ENCODE peak calls at places on chromosomes 5 and 9, in eight cellular contexts. I is stomach, Q is H1, A is A549, R is tibial nerve, L is SK-N-SH, S is suprapubic skin, W is HepG2. T is an unnamed sample. For H3K4me1, the result is how much of the 10 kb centered on the place peaks cover.

GRCh38 chr5:124825250-124825982 is 79.0 kb upstream of the ZNF608 start:
- DNase-seq in I (no peak), Q (no peak), A (no peak), R (no peak), L (no peak), S (no peak), W (no peak), T (no peak)

GRCh38 chr9:21383627-21384026 is 1.6 kb downstream of the IFNA2 start:
- DNase-seq in I (no peak), Q (no peak), A (no peak), R (no peak), L (no peak), S (no peak), W (no peak), T (no peak)

GRCh38 chr5:95912029-95912428 is 49.6 kb downstream of the ELL2 start:
- DNase-seq in I (no peak), Q (no peak), A (no peak), R (no peak), L (no peak), S (no peak), W (no peak), T (no peak)

GRCh38 chr5:61289669-61290363 is 42.2 kb upstream of the ZSWIM6 start:
- DNase-seq in I (no peak), Q (no peak), A (no peak), R (no peak), L (no peak), S (no peak), W (no peak), T (no peak)

GRCh38 chr9:115591584-115591984 is 473.6 kb upstream of the TNC start:
- DNase-seq in I (peak), Q (peak), A (peak), R (peak), L (peak), S (peak), W (peak), T (peak)

GRCh38 chr9:7094052-7094451 is 336.3 kb downstream of the KDM4C start:
- DNase-seq in I (no peak), Q (no peak), A (no peak), R (no peak), L (peak), S (no peak), W (peak), T (no peak)

GRCh38 chr5:94690778-94691177 is 72.3 kb downstream of the SLF1 start:
- DNase-seq in I (no peak), Q (no peak), A (no peak), R (no peak), L (no peak), S (no peak), W (no peak), T (no peak)

GRCh38 chr5:179301376-179301775 is 43.9 kb downstream of the ADAMTS2 start:
- DNase-seq in I (no peak), Q (no peak), A (no peak), R (no peak), L (no peak), S (peak), W (no peak), T (no peak)

GRCh38 chr5:75051217-75051751 is 1.1 kb downstream of the GCNT4 start:
- DNase-seq in I (peak), Q (no peak), A (no peak), R (no peak), L (no peak), S (no peak), W (no peak), T (no peak)

GRCh38 chr5:90477073-90477472 is 2.4 kb downstream of the POLR3G start:
- DNase-seq in I (no peak), Q (peak), A (no peak), R (no peak), L (no peak), S (no peak), W (no peak), T (no peak)

GRCh38 chr5:74567351-74567870 is 73.1 kb downstream of the ENC1 start:
- DNase-seq in I (no peak), Q (no peak), A (no peak), R (no peak), L (no peak), S (no peak), W (no peak), T (no peak)

GRCh38 chr9:80320480-80320879 is 748.7 kb downstream of the TLE4 start:
- DNase-seq in I (no peak), Q (no peak), A (no peak), R (no peak), L (no peak), S (no peak), W (no peak), T (no peak)

GRCh38 chr9:5440426-5440825 is 2.7 kb upstream of the PLGRKT start:
- DNase-seq in I (no peak), Q (no peak), A (no peak), R (no peak), L (no peak), S (no peak), W (no peak), T (no peak)

GRCh38 chr9:124221685-124222084 is 36.1 kb upstream of the NEK6 start:
- DNase-seq in I (no peak), Q (no peak), A (no peak), R (no peak), L (no peak), S (peak), W (no peak), T (no peak)

GRCh38 chr9:16180546-16180945 is 627.7 kb downstream of the CCDC171 start:
- DNase-seq in I (no peak), Q (no peak), A (no peak), R (no peak), L (no peak), S (no peak), W (no peak), T (no peak)

GRCh38 chr5:178483620-178484019 is 106.6 kb downstream of the COL23A1 start:
- DNase-seq in I (peak), Q (no peak), A (no peak), R (no peak), L (no peak), S (peak), W (no peak), T (no peak)

GRCh38 chr9:88828492-88828974 is 162.7 kb upstream of the S1PR3 start:
- DNase-seq in I (no peak), Q (no peak), A (no peak), R (no peak), L (peak), S (no peak), W (no peak), T (no peak)

GRCh38 chr5:142982821-142983200 is 212.6 kb downstream of the ARHGAP26 start:
- DNase-seq in I (no peak), Q (no peak), A (no peak), R (no peak), L (no peak), S (no peak), W (no peak), T (no peak)

GRCh38 chr9:89178162-89179120 is at the start of gene SHC3:
- DNase-seq in I (no peak), Q (no peak), A (no peak), R (no peak), L (peak), S (no peak), W (no peak), T (no peak)

GRCh38 chr5:35672995-35673394 is 55.3 kb downstream of the SPEF2 start:
- DNase-seq in I (no peak), Q (no peak), A (no peak), R (no peak), L (no peak), S (no peak), W (no peak), T (no peak)

GRCh38 chr5:10565785-10566506 is 2.1 kb downstream of the ANKRD33B start:
- DNase-seq in I (no peak), Q (no peak), A (no peak), R (no peak), L (no peak), S (no peak), W (no peak), T (no peak)

GRCh38 chr5:142792012-142792864 is 22.1 kb downstream of the ARHGAP26 start:
- DNase-seq in I (no peak), Q (no peak), A (no peak), R (no peak), L (no peak), S (no peak), W (no peak), T (no peak)

GRCh38 chr9:136619742-136620440 is 42.8 kb upstream of the EGFL7 start:
- DNase-seq in I (peak), Q (no peak), A (no peak), R (peak), L (no peak), S (no peak), W (peak), T (no peak)

GRCh38 chr5:178564386-178564785 is 25.8 kb downstream of the COL23A1 start:
- DNase-seq in I (no peak), Q (no peak), A (no peak), R (no peak), L (no peak), S (no peak), W (no peak), T (no peak)

GRCh38 chr5:16542275-16542674 is 74.5 kb downstream of the RETREG1 start:
- DNase-seq in I (no peak), Q (no peak), A (no peak), R (no peak), L (no peak), S (no peak), W (no peak), T (no peak)

DNA sequence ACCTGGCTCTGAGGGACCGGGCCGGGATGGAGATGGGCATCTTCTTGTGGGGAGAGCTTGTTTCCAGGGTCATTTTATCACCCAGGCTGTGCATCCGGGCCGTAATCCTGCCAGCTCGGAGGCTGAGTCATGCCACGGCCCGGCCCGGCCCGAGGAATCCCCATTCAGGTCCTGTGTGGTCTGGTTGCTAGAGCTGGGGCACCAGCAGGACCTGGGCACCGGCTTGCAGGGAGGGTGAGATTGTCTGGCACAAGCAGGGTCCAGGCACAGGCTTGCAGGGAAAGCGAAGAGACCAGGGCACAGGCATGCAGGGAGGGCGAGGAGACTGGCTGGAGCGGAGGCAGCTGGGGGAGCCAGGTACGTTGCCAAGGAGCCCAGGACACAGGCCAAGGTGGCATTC is 106.8 kb downstream of the RXRA start:
- DNase-seq in I (peak), Q (no peak), A (no peak), R (no peak), L (no peak), S (no peak), W (no peak), T (peak)
- H3K4me1 ChIP-seq in I (half or more), Q (under half), A (under half), R (under half), L (under half), S (half or more), W (under half), T (under half)

GRCh38 chr9:13358128-13358527 is 78.6 kb upstream of the MPDZ start:
- DNase-seq in I (no peak), Q (no peak), A (no peak), R (no peak), L (no peak), S (no peak), W (no peak), T (no peak)
- TF ChIP-seq EP300 in I (no peak), Q (no peak), A (no peak), R (no peak), L (peak), S (no peak), W (no peak), T (no peak)

DNA sequence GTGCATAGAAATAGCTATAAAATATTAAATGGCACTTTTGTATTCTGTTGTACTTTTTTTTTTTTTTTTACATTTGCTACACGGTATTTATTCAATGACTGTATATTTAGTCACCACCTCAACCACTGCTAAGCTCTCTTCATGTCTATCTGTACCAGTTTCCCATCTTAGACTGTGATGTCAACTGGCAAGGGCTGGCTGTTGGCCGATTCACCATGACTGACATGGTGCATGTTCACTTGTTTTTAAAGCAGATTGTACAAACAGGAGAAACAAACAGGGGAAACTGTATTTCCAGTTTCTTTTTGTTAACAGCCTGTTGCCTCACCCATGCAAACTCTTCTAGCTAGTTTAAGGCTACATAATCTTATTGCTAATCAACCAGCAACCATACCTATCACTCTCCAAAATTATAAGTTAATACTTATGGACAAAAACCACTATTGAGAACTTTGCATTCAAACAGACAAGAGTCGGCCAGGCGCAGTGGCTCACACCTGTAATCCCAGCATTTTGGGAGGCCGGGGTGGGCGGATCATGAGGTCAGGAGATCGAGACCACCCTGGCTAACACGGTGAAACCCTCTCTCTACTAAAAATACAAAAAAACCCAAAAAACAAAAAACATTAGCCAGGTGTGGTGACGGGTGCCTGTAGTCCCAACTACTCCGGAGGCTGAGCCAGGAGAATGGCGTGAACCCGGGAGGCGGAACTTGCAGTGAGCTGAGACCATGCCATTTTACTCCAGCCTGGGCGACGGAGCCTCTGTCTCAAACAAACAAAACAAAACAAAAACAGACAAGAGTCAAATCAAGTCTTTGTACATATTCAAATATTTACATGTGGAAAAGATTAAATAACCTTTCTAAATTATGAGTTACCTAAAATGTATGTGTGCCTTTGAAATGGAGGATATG is 13.2 kb downstream of the ZFAND5 start:
- DNase-seq in I (no peak), Q (no peak), A (no peak), R (no peak), L (no peak), S (no peak), W (no peak), T (no peak)
- H3K4me1 ChIP-seq in I (half or more), Q (under half), A (half or more), R (under half), L (under half), S (under half), W (under half), T (under half)

DNA sequence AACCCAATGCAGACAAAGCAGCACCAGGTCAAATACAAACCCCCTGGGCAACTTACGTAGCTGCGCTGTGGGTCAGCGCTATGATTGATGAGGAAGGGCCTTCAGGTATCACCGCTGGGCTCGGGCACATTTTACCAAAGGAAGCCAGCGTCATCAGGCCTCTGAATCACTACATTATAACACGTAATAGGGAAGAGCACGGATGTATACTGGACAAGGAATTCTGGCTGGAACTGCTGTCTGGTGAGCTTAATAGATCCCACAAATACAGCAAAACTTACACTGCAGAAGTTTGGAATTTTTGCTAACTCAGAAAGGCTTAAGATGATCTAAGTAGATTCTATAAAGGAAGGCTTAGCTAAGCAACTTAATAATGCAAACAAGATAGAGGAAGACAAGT is 360.0 kb upstream of the PANK3 start:
- DNase-seq in I (no peak), Q (no peak), A (no peak), R (no peak), L (no peak), S (no peak), W (no peak), T (no peak)
- TF ChIP-seq EP300 in I (no peak), Q (no peak), A (no peak), R (no peak), L (no peak), S (no peak), W (no peak), T (no peak)

DNA sequence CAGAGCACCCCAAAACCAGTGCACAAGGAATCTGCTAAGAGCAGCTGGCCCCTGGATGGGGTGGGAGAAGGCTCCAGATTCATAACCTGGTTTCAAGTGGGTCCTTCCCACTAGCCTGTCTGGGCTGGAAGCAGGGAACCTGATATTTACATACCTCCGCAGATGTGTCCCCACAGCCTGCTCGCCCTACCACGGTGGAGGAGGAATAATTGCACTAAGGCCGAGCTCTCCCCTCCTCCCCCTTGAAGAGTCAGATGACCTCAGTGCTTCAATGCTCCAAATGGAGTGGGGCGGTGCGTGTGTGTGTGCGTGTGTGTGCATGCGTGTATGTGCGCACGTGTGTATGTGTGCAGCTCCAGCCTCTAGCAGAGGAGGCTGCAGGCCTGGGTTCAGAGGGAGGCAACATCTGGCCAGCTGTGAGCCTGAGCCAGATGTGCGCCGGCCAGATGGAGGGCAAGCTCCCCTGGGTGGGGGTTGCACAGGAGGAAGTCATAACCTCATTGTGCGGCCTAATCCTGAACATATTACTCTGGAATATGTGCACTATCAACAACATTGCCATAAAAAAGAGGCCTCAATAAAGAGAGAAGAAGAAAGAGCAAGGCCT is 90.5 kb downstream of the NRG2 start:
- DNase-seq in I (no peak), Q (no peak), A (no peak), R (no peak), L (no peak), S (no peak), W (no peak), T (no peak)
- H3K4me1 ChIP-seq in I (under half), Q (under half), A (under half), R (under half), L (under half), S (under half), W (under half), T (under half)

DNA sequence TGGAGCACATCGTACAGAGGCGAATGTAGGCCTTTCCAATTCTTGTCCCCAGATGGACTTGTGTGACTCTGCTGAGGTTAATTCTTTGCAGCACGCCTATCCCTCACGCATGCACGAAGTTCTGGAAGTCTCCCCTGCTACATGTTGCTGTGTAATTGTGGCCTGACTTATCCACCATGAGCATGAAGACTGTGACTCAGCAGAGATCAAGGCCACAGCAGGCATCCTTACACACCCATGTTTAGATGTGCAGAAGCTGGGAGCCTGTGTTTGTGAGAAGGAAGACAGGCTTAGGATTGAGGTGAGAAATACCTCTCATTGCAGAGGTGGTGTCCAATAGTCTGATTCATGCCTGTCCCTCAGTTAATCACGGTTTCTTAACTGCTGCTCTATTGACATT is 135.6 kb downstream of the ICE1 start:
- DNase-seq in I (no peak), Q (no peak), A (no peak), R (no peak), L (no peak), S (no peak), W (no peak), T (no peak)
- TF ChIP-seq EP300 in I (no peak), Q (no peak), A (no peak), R (no peak), L (no peak), S (no peak), W (no peak), T (no peak)

GRCh38 chr9:27468450-27469110 is 55.5 kb upstream of the IFNK start:
- DNase-seq in I (no peak), Q (no peak), A (no peak), R (no peak), L (no peak), S (no peak), W (no peak), T (no peak)
- H3K4me1 ChIP-seq in I (half or more), Q (under half), A (under half), R (under half), L (under half), S (under half), W (under half), T (under half)

GRCh38 chr5:160477266-160477970 is 55.8 kb downstream of the PTTG1 start:
- DNase-seq in I (no peak), Q (no peak), A (no peak), R (no peak), L (no peak), S (no peak), W (peak), T (no peak)
- TF ChIP-seq EP300 in I (no peak), Q (no peak), A (no peak), R (no peak), L (no peak), S (no peak), W (peak), T (no peak)

DNA sequence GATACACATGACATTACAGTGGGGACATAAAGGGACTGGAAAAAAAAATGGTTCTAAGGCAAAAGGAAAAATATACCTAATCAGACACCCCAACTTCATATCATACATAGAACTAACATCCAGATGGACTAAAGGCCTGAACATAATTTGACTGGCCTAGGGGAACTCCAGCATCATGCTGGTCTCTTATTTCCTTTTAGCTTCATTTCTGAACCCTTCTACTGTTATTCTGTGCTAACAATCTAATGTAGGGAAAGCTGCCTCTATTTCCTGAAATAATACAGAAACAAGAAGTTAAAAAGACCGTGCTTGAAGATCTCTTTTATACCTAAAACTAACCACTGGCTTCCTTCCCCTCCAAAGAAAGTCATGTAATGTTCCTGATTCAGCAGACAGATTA is 36.8 kb downstream of the LPAR1 start:
- DNase-seq in I (no peak), Q (no peak), A (no peak), R (no peak), L (no peak), S (no peak), W (no peak), T (no peak)
- H3K4me1 ChIP-seq in I (under half), Q (under half), A (under half), R (under half), L (under half), S (under half), W (under half), T (under half)

GRCh38 chr9:33348998-33349397 is 53.4 kb downstream of the AQP7 start:
- DNase-seq in I (no peak), Q (no peak), A (no peak), R (no peak), L (no peak), S (no peak), W (no peak), T (no peak)

GRCh38 chr9:33340186-33340585 is 49.9 kb downstream of the NFX1 start:
- DNase-seq in I (no peak), Q (no peak), A (no peak), R (no peak), L (no peak), S (no peak), W (no peak), T (no peak)

GRCh38 chr9:33341182-33341581 is 50.9 kb downstream of the NFX1 start:
- DNase-seq in I (no peak), Q (no peak), A (no peak), R (no peak), L (no peak), S (no peak), W (no peak), T (no peak)

GRCh38 chr9:33346564-33346963 is 55.8 kb downstream of the AQP7 start:
- DNase-seq in I (no peak), Q (no peak), A (no peak), R (no peak), L (no peak), S (no peak), W (no peak), T (no peak)

GRCh38 chr9:33344145-33344544 is 53.8 kb downstream of the NFX1 start:
- DNase-seq in I (no peak), Q (no peak), A (no peak), R (no peak), L (no peak), S (no peak), W (no peak), T (no peak)
- TF ChIP-seq EP300 in I (no peak), Q (no peak), A (no peak), R (no peak), L (no peak), S (no peak), W (no peak), T (no peak)

T was measured in ovary.